ENCODE peak calls at places on chromosome 4, in five cellular contexts. I is nephron progenitor cell, K is type B pancreatic cell, Y is kidney, C is RWPE1. X is an unnamed sample.

GRCh38 chr4:185238261-185238681 is 28.9 kb downstream of the SNX25 start:
- DNase-seq in I (no peak), Y (no peak), K (no peak), C (no peak), X (no peak)

GRCh38 chr4:73375328-73375741 is 28.8 kb upstream of the ALB start:
- DNase-seq in Y (no peak), I (no peak), C (no peak), K (no peak), X (no peak)

GRCh38 chr4:184787766-184788503 is 37.8 kb downstream of the ACSL1 start:
- DNase-seq in K (no peak), C (no peak), Y (no peak), I (no peak), X (no peak)

GRCh38 chr4:38210396-38211114 is 250.4 kb downstream of the PTTG2 start:
- DNase-seq in K (no peak), I (no peak), Y (no peak), C (no peak), X (no peak)

GRCh38 chr4:185011408-185011807 is 6.9 kb upstream of the HELT start:
- DNase-seq in I (peak), C (no peak), Y (no peak), K (no peak), X (no peak)

GRCh38 chr4:146340798-146341197 is 126.5 kb downstream of the REELD1 start:
- DNase-seq in C (peak), I (no peak), Y (no peak), K (no peak), X (no peak)

GRCh38 chr4:81527709-81528108 is 56.0 kb upstream of the RASGEF1B start:
- DNase-seq in K (no peak), I (no peak), Y (no peak), C (no peak), X (no peak)

GRCh38 chr4:148315049-148315448 is 127.2 kb downstream of the NR3C2 start:
- DNase-seq in I (no peak), Y (no peak), C (no peak), K (no peak), X (no peak)

GRCh38 chr4:183838987-183839712 is 66.0 kb upstream of the STOX2 start:
- DNase-seq in I (no peak), Y (no peak), C (no peak), K (no peak), X (no peak)

GRCh38 chr4:32087211-32087610 is 1367.0 kb downstream of the PCDH7 start:
- DNase-seq in Y (no peak), I (no peak), C (no peak), K (no peak), X (no peak)

GRCh38 chr4:84837751-84838150 is 128.7 kb downstream of the WDFY3 start:
- DNase-seq in Y (no peak), K (no peak), C (no peak), I (no peak), X (no peak)

DNA sequence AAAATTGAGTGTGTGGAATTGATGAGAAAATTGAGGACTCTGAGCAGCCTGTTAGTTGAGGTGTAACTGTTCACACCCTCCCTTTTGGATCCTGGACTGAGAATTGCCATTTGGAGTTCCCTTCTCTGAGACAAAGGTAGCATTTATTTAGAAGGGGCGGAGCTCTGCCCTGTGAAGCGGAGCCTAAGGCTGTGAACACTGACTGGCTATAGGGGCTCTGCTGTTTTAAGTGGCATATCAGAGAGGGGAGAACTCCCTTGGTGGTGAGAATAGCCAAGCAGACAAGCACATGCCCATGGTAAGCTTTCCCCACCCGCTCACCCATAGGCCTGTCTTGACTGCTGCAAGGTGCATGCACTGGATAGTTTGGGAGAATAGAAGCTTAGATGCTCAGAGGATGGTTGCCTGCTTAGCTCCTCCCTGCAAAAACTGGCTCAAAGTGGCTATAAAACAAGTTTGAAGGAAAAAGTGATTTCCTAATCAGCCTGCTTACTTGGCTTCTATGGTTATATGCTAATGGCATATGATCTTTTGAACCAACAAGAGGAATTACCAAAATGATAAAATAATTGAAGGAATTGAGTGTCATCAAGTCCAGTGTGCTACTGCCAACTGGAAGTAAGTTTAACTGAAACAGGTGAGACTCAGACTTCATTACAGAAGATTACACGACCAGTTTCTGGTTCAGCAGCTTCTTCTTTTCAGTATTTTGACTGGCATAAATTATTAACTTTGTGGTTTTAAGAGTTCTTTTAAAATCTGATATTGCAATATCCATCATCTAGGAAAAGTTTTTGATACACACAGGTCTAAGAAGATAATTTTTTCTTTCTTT is 108.4 kb downstream of the AFF1 start:
- DNase-seq in K (no peak), C (no peak), I (no peak), Y (no peak), X (no peak)
- TF ChIP-seq CTCF in K (no peak), C (no peak), I (no peak), Y (no peak), X (no peak)

GRCh38 chr4:964346-965025 is 8.9 kb downstream of the DGKQ start:
- DNase-seq in K (no peak), C (no peak), I (no peak), Y (peak), X (no peak)

GRCh38 chr4:966266-967112 is 6.9 kb downstream of the DGKQ start:
- DNase-seq in Y (peak), I (no peak), C (no peak), K (no peak), X (no peak)

GRCh38 chr4:967113-968104 is 6.0 kb downstream of the DGKQ start:
- DNase-seq in I (peak), Y (peak), C (no peak), K (no peak), X (no peak)

GRCh38 chr4:965048-965765 is 8.2 kb downstream of the DGKQ start:
- DNase-seq in Y (peak), K (no peak), I (no peak), C (no peak), X (no peak)

DNA sequence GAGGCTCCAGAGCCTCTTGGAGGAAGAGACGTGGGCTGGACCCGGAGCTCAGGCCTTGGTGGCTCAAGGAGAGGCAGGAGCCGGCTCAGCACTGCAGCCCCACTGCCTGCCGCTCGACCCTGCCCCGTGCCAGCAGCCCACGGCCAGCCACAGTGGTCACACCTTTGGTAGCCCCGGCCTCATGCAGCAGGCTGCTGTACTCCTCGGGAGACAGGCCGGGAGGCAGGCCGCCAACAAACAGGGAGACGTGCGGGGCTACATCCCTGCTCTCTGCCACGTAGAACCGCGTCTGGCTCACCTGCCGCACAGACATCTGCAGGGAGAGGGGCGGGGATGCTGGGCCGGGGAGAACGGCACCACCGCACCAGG is 7.6 kb downstream of the DGKQ start:
- DNase-seq in C (no peak), Y (peak), I (no peak), K (no peak), X (no peak)
- TF ChIP-seq CTCF in C (no peak), Y (no peak), I (no peak), K (no peak), X (no peak)

GRCh38 chr4:164095313-164096110 is 601.0 kb downstream of the TMA16 start:
- DNase-seq in Y (no peak), C (no peak), K (no peak), I (no peak), X (no peak)

DNA sequence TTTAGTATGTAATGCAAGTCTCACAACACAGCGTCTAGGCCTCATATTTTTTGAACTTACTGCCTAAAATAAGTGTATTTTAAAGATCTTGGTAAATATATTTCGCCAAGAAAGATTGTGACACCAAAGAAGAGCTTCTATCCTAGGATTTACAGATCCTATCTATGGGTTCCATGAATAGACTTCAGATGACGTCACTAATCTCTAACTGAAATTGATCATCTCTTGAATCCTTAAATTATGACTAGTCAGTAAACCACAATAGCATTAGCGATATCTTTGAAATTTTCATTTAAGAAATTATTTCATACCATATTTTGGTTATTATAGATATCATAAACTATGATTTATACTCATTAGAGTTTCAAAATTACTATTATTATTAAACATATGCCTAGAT is 602.6 kb downstream of the TMA16 start:
- DNase-seq in K (no peak), I (no peak), Y (no peak), C (no peak), X (no peak)
- TF ChIP-seq CTCF in K (no peak), I (no peak), Y (no peak), C (no peak), X (no peak)

GRCh38 chr4:139015269-139015947 is at the start of gene NOCT:
- DNase-seq in Y (peak), I (peak), C (peak), K (peak), X (peak)
- TF ChIP-seq CTCF in Y (peak), I (no peak), C (no peak), K (peak), X (no peak)